ENCODE peak calls at places on chromosome 12, in ten cellular contexts. I is HL-60, W is A549, J is osteoblast, H is right lobe of liver, S is uterus, P is WERI-Rb-1, E is bronchial epithelial cell, B is GM12864, A is heart left ventricle. N is an unnamed sample.

GRCh38 chr12:90261283-90261682 is 552.6 kb upstream of the ATP2B1 start:
- DNase-seq in I (no peak), W (no peak), J (no peak), H (no peak), S (no peak), P (peak; percentile 21), E (no peak), B (no peak), A (no peak), N (no peak)

GRCh38 chr12:48882325-48882687 is 16.6 kb upstream of the RND1 start:
- DNase-seq in I (no peak), W (no peak), J (peak; percentile 60), H (no peak), S (peak; percentile 31), P (no peak), E (peak; percentile 66), B (no peak), A (no peak), N (peak; percentile 57)

GRCh38 chr12:24977060-24977459 is 28.2 kb upstream of the BCAT1 start:
- DNase-seq in I (peak; percentile 20), W (no peak), J (no peak), H (no peak), S (no peak), P (no peak), E (no peak), B (no peak), A (no peak), N (no peak)

GRCh38 chr12:120061815-120062214 is 54.7 kb downstream of the RAB35 start:
- DNase-seq in I (no peak), W (no peak), J (no peak), H (no peak), S (no peak), P (no peak), E (no peak), B (no peak), A (no peak), N (no peak)

GRCh38 chr12:19577131-19577530 is 137.8 kb downstream of the AEBP2 start:
- DNase-seq in I (no peak), W (no peak), J (no peak), H (no peak), S (no peak), P (no peak), E (no peak), B (no peak), A (no peak), N (no peak)

GRCh38 chr12:102740157-102741032 is 176.6 kb downstream of the PAH start:
- DNase-seq in I (no peak), W (peak; percentile 12), J (no peak), H (no peak), S (no peak), P (no peak), E (peak; percentile 13), B (no peak), A (no peak), N (no peak)

GRCh38 chr12:116533343-116534248 is 25.6 kb upstream of the MAP1LC3B2 start:
- DNase-seq in I (peak; percentile 57), W (peak; percentile 95), J (peak; percentile 91), H (peak; percentile 82), S (peak; percentile 94), P (peak; percentile 78), E (no peak), B (no peak), A (peak; percentile 89), N (peak; percentile 92)

GRCh38 chr12:53977596-53978464 is 3.1 kb upstream of the HOTAIR start:
- DNase-seq in I (no peak), W (no peak), J (no peak), H (peak; percentile 31), S (no peak), P (peak; percentile 39), E (no peak), B (no peak), A (no peak), N (no peak)

GRCh38 chr12:123120452-123121166 is 30.3 kb downstream of the PITPNM2 start:
- DNase-seq in I (no peak), W (no peak), J (no peak), H (no peak), S (no peak), P (no peak), E (no peak), B (no peak), A (peak; percentile 66), N (no peak)

GRCh38 chr12:40158592-40159111 is 52.8 kb upstream of the SLC2A13 start:
- DNase-seq in I (peak; percentile 69), W (no peak), J (no peak), H (no peak), S (no peak), P (no peak), E (peak; percentile 99), B (no peak), A (no peak), N (no peak)

GRCh38 chr12:57522887-57523705 is 472 bp downstream of the MBD6 start:
- DNase-seq in I (peak; percentile 93), W (no peak), J (peak; percentile 90), H (peak; percentile 85), S (peak; percentile 69), P (peak; percentile 67), E (peak; percentile 29), B (no peak), A (peak; percentile 78), N (peak; percentile 94)

GRCh38 chr12:57521475-57522018 is 1.1 kb upstream of the MBD6 start:
- DNase-seq in I (peak; percentile 57), W (no peak), J (peak; percentile 84), H (peak; percentile 72), S (peak; percentile 67), P (peak; percentile 74), E (peak; percentile 52), B (no peak), A (no peak), N (peak; percentile 84)

GRCh38 chr12:57520008-57520726 is at the start of gene DDIT3:
- DNase-seq in I (peak; percentile 99), W (peak; percentile 93), J (peak; percentile 98), H (peak; percentile 100), S (peak; percentile 99), P (peak; percentile 99), E (peak; percentile 88), B (peak; percentile 94), A (peak; percentile 100), N (peak; percentile 100)

GRCh38 chr12:57523706-57524614 is 1.3 kb downstream of the MBD6 start:
- DNase-seq in I (no peak), W (no peak), J (peak; percentile 91), H (no peak), S (peak; percentile 29), P (no peak), E (no peak), B (no peak), A (no peak), N (no peak)

DNA sequence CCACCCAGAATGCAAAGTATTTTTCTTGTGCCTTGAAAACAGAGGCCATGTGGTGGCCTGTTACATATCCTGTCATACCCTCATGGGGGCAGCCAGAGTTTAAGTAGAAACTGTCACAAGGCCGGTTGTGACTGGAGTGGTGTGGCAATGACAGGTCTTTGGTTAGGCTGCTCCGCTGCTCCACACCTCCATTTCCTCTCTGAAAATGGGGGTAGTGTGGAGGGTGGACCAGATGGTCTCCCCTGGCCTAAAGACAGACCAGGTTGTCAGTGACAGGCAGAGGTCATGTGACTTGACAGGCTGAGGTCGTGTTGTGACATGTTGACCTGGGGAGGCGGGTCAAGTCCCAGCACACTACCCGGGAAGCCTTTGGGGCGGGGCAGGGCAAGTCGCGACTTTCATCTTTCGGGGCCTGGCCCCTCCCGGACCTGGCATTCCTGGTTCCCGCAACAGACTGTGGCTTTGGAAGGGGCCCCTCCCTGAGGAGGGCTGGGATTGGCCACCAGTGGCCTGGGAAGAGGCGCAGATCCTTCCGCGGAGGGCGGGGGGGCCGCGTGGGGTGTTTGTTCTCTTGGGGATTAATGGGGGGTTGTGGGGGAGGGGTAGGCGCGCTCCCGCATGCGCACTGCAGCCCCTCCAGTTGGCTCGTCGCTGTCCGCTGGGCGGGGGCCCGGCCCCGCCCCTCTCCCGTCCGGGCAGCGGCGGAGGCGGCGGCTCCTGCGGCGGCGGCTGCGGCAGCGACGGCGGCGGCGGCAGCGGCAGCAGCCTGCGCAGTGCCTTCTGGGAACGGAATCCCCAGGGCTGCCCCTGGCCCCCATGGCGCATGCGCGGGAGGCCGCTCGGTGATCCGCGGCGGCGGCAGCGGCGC is at the start of gene MBD6:
- DNase-seq in I (peak; percentile 92), W (peak; percentile 96), J (peak; percentile 100), H (peak; percentile 95), S (peak; percentile 97), P (peak; percentile 98), E (peak; percentile 91), B (peak; percentile 89), A (peak; percentile 96), N (peak; percentile 99)
- TF ChIP-seq CTCF in I (no peak), W (peak; percentile 6), J (no peak), H (no peak), S (no peak), P (no peak), E (no peak), B (no peak), A (no peak), N (no peak)

DNA sequence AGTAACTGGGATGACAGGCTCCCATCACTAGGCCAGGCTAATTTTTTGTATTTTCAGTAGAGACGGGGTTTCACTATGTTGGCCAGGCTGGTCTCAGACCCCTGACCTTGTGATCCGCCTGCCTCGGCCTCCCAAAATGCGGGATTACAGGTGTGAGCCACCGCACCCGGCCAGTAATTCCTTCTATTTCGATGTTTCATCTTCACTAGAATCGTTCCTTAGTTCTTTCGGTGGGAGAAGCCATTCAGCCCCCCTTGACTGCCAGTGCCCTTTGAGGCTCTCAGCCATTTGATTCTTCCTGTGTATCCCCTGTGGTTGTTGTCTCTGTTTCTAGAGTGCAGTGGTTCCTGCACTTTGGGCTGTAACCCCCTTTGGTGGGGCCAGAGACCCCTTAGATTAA is 174.1 kb downstream of the ETV6 start:
- DNase-seq in I (no peak), W (no peak), J (no peak), H (no peak), S (no peak), P (no peak), E (no peak), B (no peak), A (no peak), N (no peak)
- H3K4me3 ChIP-seq in I (no peak overlapping the region), W (no peak overlapping the region), J (no peak overlapping the region), H (no peak overlapping the region), S (no peak overlapping the region), P (no peak overlapping the region), E (no peak overlapping the region), B (no peak overlapping the region), A (no peak overlapping the region), N (no peak overlapping the region)

GRCh38 chr12:32918890-32919791 is 22.6 kb upstream of the PKP2 start:
- DNase-seq in I (no peak), W (no peak), J (no peak), H (no peak), S (no peak), P (peak; percentile 21), E (peak; percentile 90), B (no peak), A (no peak), N (no peak)
- TF ChIP-seq CTCF in I (no peak), W (peak; percentile 74), J (no peak), H (peak; percentile 57), S (peak; percentile 28), P (peak; percentile 51), E (peak; percentile 21), B (peak; percentile 29), A (peak; percentile 51), N (peak; percentile 57)

DNA sequence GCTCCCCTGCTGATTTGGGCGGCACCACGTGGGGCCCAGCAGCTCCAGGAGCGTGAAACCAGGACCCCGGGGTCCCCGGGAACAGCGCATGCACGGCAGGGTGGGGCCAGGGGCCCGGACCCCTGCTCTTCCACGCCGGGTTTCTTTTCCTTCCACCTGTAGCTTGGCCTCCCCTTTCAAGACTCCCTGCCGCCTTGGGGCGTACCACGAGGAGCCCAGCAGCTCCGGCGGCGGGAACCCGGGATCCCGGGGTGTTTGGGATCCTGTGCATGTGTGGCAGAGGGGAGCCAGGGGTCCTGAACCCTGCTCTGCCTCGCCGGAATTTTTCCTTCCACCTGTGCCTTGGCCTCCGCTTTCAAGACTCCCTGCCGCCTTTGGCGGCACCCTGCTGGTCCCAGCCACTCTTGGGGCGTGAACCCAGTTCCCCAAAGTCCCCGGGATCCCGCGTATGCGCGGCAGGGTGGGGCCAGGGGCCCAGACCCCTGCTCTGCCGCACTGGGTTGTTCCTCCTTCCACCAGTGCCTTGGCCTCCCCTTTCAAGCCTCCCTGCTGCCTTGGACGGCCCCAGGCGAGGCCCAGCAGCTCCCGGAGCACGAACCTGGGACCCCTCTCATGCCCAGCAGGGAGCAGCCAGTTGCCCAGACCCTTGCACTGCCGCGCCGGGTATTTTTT is 322.7 kb downstream of the ALG10 start:
- DNase-seq in I (no peak), W (no peak), J (no peak), H (no peak), S (no peak), P (no peak), E (no peak), B (no peak), A (no peak), N (no peak)
- H3K4me3 ChIP-seq in I (no peak overlapping the region), W (no peak overlapping the region), J (no peak overlapping the region), H (no peak overlapping the region), S (no peak overlapping the region), P (no peak overlapping the region), E (no peak overlapping the region), B (no peak overlapping the region), A (no peak overlapping the region), N (no peak overlapping the region)

N was measured in kidney.